ENCODE peak calls at places on chromosomes 16 and 17, in nine cellular contexts. N, Z, K, C, L, X, O, F and G are unnamed samples.
A peak's percentile ranks its signal among the peaks of the same experiment; 100 is the strongest.

GRCh38 chr17:76561799-76562268 is 22.0 kb downstream of the PRCD start:
- DNase-seq in K (no peak), O (peak; percentile 49), Z (peak; percentile 66), N (no peak), L (peak; percentile 45), X (no peak), C (no peak), F (no peak), G (peak; percentile 23)

GRCh38 chr16:46830417-46830901 is 521 bp downstream of the C16orf87 start:
- DNase-seq in Z (no peak), N (peak; percentile 48), O (peak; percentile 2), L (peak; percentile 8), X (peak; percentile 24), F (peak; percentile 55), C (no peak), K (no peak), G (peak; percentile 1)

GRCh38 chr17:56978441-56979090 is 635 bp downstream of the SCPEP1 start:
- DNase-seq in F (no peak), X (no peak), Z (no peak), C (no peak), O (peak; percentile 16), N (no peak), K (peak; percentile 17), L (peak; percentile 19), G (peak; percentile 18)

GRCh38 chr17:31919802-31920525 is 16.8 kb upstream of the SUZ12 start:
- DNase-seq in X (no peak), N (no peak), Z (no peak), O (peak; percentile 41), C (no peak), K (no peak), L (peak; percentile 35), F (no peak), G (peak; percentile 72)

GRCh38 chr17:39742856-39743436 is 5.2 kb downstream of the GRB7 start:
- DNase-seq in O (no peak), K (no peak), X (no peak), L (no peak), F (no peak), C (no peak), N (peak; percentile 28), Z (no peak), G (no peak)

GRCh38 chr17:16944334-16945140 is 27.4 kb downstream of the TNFRSF13B start:
- DNase-seq in N (no peak), X (no peak), C (no peak), L (no peak), O (no peak), Z (no peak), F (no peak), K (no peak), G (no peak)

GRCh38 chr16:88940196-88941050 is 36.6 kb downstream of the CBFA2T3 start:
- DNase-seq in Z (no peak), O (no peak), N (peak; percentile 84), X (no peak), F (peak; percentile 65), L (no peak), K (no peak), C (no peak), G (no peak)

GRCh38 chr17:33506889-33507650 is 214.0 kb upstream of the ASIC2 start:
- DNase-seq in X (no peak), C (no peak), L (peak; percentile 42), O (peak; percentile 15), Z (no peak), N (no peak), F (no peak), K (no peak), G (peak; percentile 1)

DNA sequence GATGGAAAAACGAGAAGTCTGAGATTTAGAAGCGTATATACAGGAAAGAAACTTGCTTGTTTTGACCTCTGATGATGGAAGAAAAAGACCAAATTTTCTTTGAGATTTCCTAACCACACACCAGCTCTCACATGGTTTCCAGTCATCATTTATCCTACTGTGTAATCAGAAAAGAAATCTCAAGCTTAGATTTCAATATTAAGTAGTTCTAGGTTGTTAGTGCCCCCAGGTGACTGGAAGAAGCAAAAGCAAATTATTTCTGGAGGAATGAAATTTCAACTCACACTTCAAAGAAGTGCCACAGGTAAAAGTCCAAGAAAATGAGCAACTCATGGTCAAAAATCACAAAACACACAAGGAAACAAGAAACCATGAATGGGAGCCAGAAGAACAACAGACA is 51.8 kb upstream of the KDM6B start:
- DNase-seq in K (peak; percentile 33), L (peak; percentile 57), N (no peak), O (peak; percentile 62), Z (peak; percentile 16), F (no peak), X (no peak), C (no peak), G (peak; percentile 24)
- TF ChIP-seq CTCF in K (peak; percentile 5), L (peak; percentile 35), N (no peak), O (peak; percentile 41), Z (no peak), F (no peak), X (no peak), C (no peak), G (peak; percentile 49)

GRCh38 chr16:13957197-13958078 is 37.5 kb downstream of the ERCC4 start:
- DNase-seq in K (peak; percentile 95), L (peak; percentile 87), O (peak; percentile 99), F (peak; percentile 70), Z (peak; percentile 91), N (peak; percentile 52), X (peak; percentile 73), C (peak; percentile 60), G (peak; percentile 98)
- H3K4me3 ChIP-seq in K (no peak overlapping the region), L (peak overlapping the region; percentile 46), O (peak overlapping the region; percentile 45), F (peak overlapping the region; percentile 36), Z (no peak overlapping the region), N (no peak overlapping the region), X (no peak overlapping the region), C (peak overlapping the region; percentile 32), G (peak overlapping the region; percentile 25)

GRCh38 chr17:64497565-64498035 is 746 bp upstream of the POLG2 start:
- DNase-seq in L (no peak), Z (no peak), O (no peak), C (no peak), N (no peak), X (no peak), F (no peak), K (no peak), G (no peak)
- TF ChIP-seq CTCF in L (no peak), Z (no peak), O (no peak), C (no peak), N (no peak), X (no peak), F (no peak), K (no peak), G (no peak)

DNA sequence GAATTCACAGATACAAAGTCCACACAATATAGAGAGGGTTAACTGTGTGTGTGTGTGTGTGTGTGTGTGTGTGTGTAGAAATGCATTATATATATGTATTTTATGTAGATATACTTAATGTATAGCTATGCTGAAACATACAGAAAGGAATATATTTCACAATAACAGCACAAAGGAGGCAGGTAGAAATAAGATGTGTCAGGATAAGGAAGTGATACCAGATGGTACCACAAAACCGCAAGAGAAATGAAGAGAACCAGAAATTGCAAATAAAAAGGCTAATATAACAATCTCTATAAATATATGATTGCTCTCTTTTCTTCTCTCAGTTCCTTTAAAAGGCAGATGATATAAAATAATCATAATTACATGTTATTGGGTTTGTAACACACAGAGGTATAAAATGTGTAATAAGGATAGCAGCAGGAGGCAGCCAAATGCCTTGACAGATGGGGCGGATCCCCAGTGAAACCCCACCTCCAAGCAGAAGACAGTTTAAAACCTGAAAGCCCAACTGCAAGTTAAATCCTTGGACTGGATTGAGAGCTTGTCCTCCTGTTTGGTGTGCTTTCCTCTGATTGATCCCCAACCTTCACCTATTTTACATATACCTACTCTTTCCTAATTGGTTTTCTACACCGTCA is 365.4 kb upstream of the C16orf82 start:
- DNase-seq in Z (no peak), L (no peak), N (no peak), O (no peak), X (no peak), C (no peak), F (no peak), K (no peak), G (no peak)
- H3K4me3 ChIP-seq in Z (no peak overlapping the region), L (no peak overlapping the region), N (no peak overlapping the region), O (no peak overlapping the region), X (no peak overlapping the region), C (no peak overlapping the region), F (no peak overlapping the region), K (no peak overlapping the region), G (no peak overlapping the region)

GRCh38 chr17:385195-385835 is 32.7 kb upstream of the RPH3AL start:
- DNase-seq in Z (no peak), C (peak; percentile 52), N (peak; percentile 65), O (no peak), L (no peak), X (no peak), F (peak; percentile 77), K (no peak), G (no peak)
- TF ChIP-seq CTCF in Z (no peak), C (no peak), N (no peak), O (no peak), L (no peak), X (peak; percentile 11), F (no peak), K (no peak), G (no peak)

GRCh38 chr17:50394711-50395110 is 2.6 kb downstream of the LRRC59 start:
- DNase-seq in K (no peak), C (no peak), X (no peak), Z (no peak), F (no peak), N (peak; percentile 53), L (peak; percentile 22), O (peak; percentile 27), G (no peak)
- H3K4me3 ChIP-seq in K (no peak overlapping the region), C (no peak overlapping the region), X (no peak overlapping the region), Z (no peak overlapping the region), F (no peak overlapping the region), N (no peak overlapping the region), L (peak overlapping the region; percentile 99), O (peak overlapping the region; percentile 99), G (no peak overlapping the region)

DNA sequence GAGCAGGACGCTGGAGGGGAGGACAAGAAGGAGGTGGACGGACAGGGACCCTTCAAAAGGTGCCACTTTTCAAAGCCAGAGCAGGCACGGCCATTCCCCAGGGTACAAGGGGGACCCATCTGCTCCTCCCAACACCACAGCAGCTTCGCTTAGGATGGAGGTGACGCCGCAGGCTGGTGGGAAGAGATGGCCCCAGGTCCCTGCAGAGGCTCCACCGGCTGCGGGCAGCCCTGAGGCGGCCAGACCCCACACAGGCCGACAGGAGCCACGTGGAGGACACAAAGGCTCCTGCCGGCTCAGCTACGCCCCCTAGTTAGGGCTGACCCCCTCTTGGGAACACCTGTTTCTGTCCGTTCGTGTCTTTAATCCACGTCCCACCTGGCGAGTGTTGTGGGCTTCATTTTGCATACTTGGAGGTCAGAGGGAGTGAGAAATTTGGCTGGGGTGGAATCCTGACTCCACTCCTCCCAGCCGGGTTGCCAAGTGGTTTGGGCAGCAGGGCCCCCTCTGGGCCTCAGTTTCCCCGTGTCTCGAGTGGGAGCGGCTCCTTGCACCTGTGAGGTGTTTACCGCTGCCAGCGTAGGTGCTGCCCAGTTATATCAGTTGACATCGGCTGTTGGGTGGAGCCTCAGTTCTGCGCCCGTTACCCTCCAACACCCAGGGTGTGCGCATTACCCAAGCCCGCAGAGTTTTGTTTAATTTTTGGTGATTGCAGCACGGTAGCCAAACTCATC is 5.8 kb upstream of the FN3KRP start:
- DNase-seq in F (no peak), X (no peak), Z (no peak), C (no peak), L (no peak), O (no peak), N (no peak), K (no peak), G (no peak)
- TF ChIP-seq CTCF in F (no peak), X (no peak), Z (no peak), C (no peak), L (no peak), O (no peak), N (no peak), K (no peak), G (no peak)

GRCh38 chr17:29621751-29622194 is 939 bp downstream of the CORO6 start:
- DNase-seq in X (no peak), C (no peak), O (no peak), Z (no peak), F (no peak), L (no peak), N (no peak), K (no peak), G (no peak)
- H3K4me3 ChIP-seq in X (peak overlapping the region; percentile 50), C (peak overlapping the region; percentile 77), O (peak overlapping the region; percentile 62), Z (no peak overlapping the region), F (peak overlapping the region; percentile 80), L (peak overlapping the region; percentile 76), N (no peak overlapping the region), K (no peak overlapping the region), G (no peak overlapping the region)